ENCODE peak calls at places on chromosomes 4 and X, in five cellular contexts. B is activated T-cell treated with anti-CD3 and anti-CD28 coated beads for 24 hours, K is T-helper 2 cell, N is A549, W is SIG-M5. T is an unnamed sample.

GRCh38 chrX:124829930-124830329 is 483.6 kb downstream of the SH2D1A start:
- DNase-seq in K (no peak), W (no peak), N (no peak), B (no peak), T (no peak)

GRCh38 chrX:130155564-130155963 is 10.1 kb downstream of the AIFM1 start:
- DNase-seq in N (no peak), K (no peak), B (no peak), W (no peak), T (no peak)

GRCh38 chr4:80587861-80588385 is 252.4 kb downstream of the CFAP299 start:
- DNase-seq in K (no peak), W (no peak), N (no peak), B (no peak), T (no peak)

GRCh38 chr4:140738111-140738510 is 18.1 kb downstream of the TBC1D9 start:
- DNase-seq in K (no peak), W (no peak), N (no peak), B (no peak), T (no peak)

GRCh38 chrX:154596290-154596929 is 11.5 kb downstream of the CTAG1A start:
- DNase-seq in N (no peak), W (no peak), B (no peak), K (no peak), T (no peak)

GRCh38 chr4:182245541-182246245 is 2.5 kb downstream of the TENM3 start:
- DNase-seq in K (no peak), N (no peak), B (no peak), W (no peak), T (no peak)

GRCh38 chrX:48761674-48762471 is at the start of gene GLOD5:
- DNase-seq in K (no peak), N (peak; percentile 39), B (no peak), W (no peak), T (no peak)

GRCh38 chr4:88981571-88981970 is 75.4 kb downstream of the FAM13A start:
- DNase-seq in K (no peak), N (no peak), W (no peak), B (no peak), T (no peak)

GRCh38 chrX:136055651-136056221 is 70.5 kb downstream of the SLC9A6 start:
- DNase-seq in B (no peak), N (no peak), W (no peak), K (no peak), T (no peak)

GRCh38 chrX:40262641-40263560 is 165.1 kb upstream of the BCOR start:
- DNase-seq in K (no peak), N (peak; percentile 33), B (no peak), W (no peak), T (no peak)

GRCh38 chrX:70033348-70033747 is 16.4 kb downstream of the AWAT2 start:
- DNase-seq in N (peak; percentile 40), K (no peak), B (no peak), W (no peak), T (peak; percentile 51)

GRCh38 chr4:7262134-7262533 is 69.8 kb downstream of the SORCS2 start:
- DNase-seq in N (no peak), B (no peak), W (no peak), K (no peak), T (no peak)

GRCh38 chrX:132968282-132968681 is 9.9 kb upstream of the HS6ST2 start:
- DNase-seq in N (no peak), W (no peak), B (no peak), K (no peak), T (no peak)

GRCh38 chrX:31166416-31166815 is 94.6 kb upstream of the FTHL17 start:
- DNase-seq in W (no peak), B (no peak), K (no peak), N (no peak), T (no peak)

GRCh38 chr4:7214359-7214758 is 22.0 kb downstream of the SORCS2 start:
- DNase-seq in K (no peak), N (no peak), B (no peak), W (no peak), T (no peak)

GRCh38 chr4:1873291-1873690 is 2.1 kb downstream of the NSD2 start:
- DNase-seq in K (no peak), W (no peak), B (no peak), N (no peak), T (no peak)

GRCh38 chr4:124279741-124280140 is 432.8 kb downstream of the ANKRD50 start:
- DNase-seq in N (no peak), W (no peak), K (no peak), B (no peak), T (no peak)

GRCh38 chrX:123083924-123084323 is 100.2 kb upstream of the GRIA3 start:
- DNase-seq in B (no peak), K (no peak), W (no peak), N (peak; percentile 16), T (no peak)

GRCh38 chr4:125539691-125540090 is 224.9 kb downstream of the FAT4 start:
- DNase-seq in W (no peak), N (no peak), B (no peak), K (no peak), T (no peak)

GRCh38 chr4:8769645-8770517 is 101.8 kb downstream of the HMX1 start:
- DNase-seq in N (no peak), B (no peak), K (no peak), W (no peak), T (no peak)

GRCh38 chr4:113090954-113091353 is 41.5 kb downstream of the ANK2 start:
- DNase-seq in B (no peak), K (no peak), N (no peak), W (no peak), T (no peak)

GRCh38 chr4:129113919-129114318 is 18.0 kb downstream of the C4orf33 start:
- DNase-seq in W (no peak), K (no peak), N (no peak), B (no peak), T (no peak)

GRCh38 chr4:159444668-159445067 is 341.8 kb downstream of the RAPGEF2 start:
- DNase-seq in B (no peak), N (peak; percentile 8), W (no peak), K (no peak), T (no peak)

GRCh38 chrX:23341452-23341851 is 6.8 kb downstream of the PTCHD1 start:
- DNase-seq in N (no peak), K (no peak), B (no peak), W (no peak), T (no peak)

GRCh38 chr4:84470204-84470785 is 28.8 kb downstream of the NKX6-1 start:
- DNase-seq in B (no peak), W (no peak), N (peak; percentile 6), K (no peak), T (no peak)

GRCh38 chrX:129723511-129723910 is 15.3 kb upstream of the XPNPEP2 start:
- DNase-seq in K (no peak), B (no peak), W (no peak), N (no peak), T (no peak)

GRCh38 chrX:40008841-40009461 is 88.8 kb downstream of the BCOR start:
- DNase-seq in B (no peak), W (no peak), N (no peak), K (no peak), T (peak; percentile 62)

GRCh38 chr4:80138556-80139538 is 58.5 kb upstream of the PRDM8 start:
- DNase-seq in N (no peak), K (no peak), B (peak; percentile 36), W (no peak), T (peak; percentile 70)

GRCh38 chr4:11098461-11098860 is 330.2 kb downstream of the HS3ST1 start:
- DNase-seq in W (no peak), K (no peak), B (no peak), N (no peak), T (no peak)

GRCh38 chr4:149961876-149962597 is 116.2 kb upstream of the DCLK2 start:
- DNase-seq in N (peak; percentile 28), K (no peak), W (no peak), B (no peak), T (no peak)

GRCh38 chrX:4550018-4550417 is 836.6 kb upstream of the PRKX start:
- DNase-seq in B (no peak), K (no peak), N (peak; percentile 6), W (no peak), T (no peak)

GRCh38 chr4:153076861-153077260 is 127.4 kb upstream of the TRIM2 start:
- DNase-seq in K (no peak), B (no peak), W (no peak), N (no peak), T (no peak)

GRCh38 chr4:180527993-180528392 is 1715.2 kb upstream of the TENM3 start:
- DNase-seq in N (no peak), B (no peak), K (no peak), W (no peak), T (no peak)

GRCh38 chrX:128464091-128464490 is 411.9 kb upstream of the ACTRT1 start:
- DNase-seq in N (peak; percentile 54), B (no peak), W (no peak), K (no peak), T (no peak)

GRCh38 chr4:73617256-73617655 is 3.0 kb downstream of the RASSF6 start:
- DNase-seq in K (no peak), B (no peak), W (no peak), N (no peak), T (no peak)

T was measured in stimulated activated effector memory CD8-positive, alpha-beta T cell treated with anti-CD3 and anti-CD28 coated beads, Interleukin-12 subunit alpha, Interleukin-12 subunit beta, amount 100 ng/mL, for 72 hours.